ENCODE peak calls at places on chromosomes 13 and 19, in nine cellular contexts. L is neural progenitor cell; N is Karpas-422; V is cardiac muscle cell; T is NCI-H460; Y is DMS 273 treated with DMSO at 0.1 percent for 48 hours; O is left colon; Q is stimulated activated CD4-positive, alpha-beta T cell treated with anti-CD3 and anti-CD28 coated beads, Interleukin-2, amount 100 ng/mL, for 24 hours; C is fibroblast of pulmonary artery. W is an unnamed sample.

GRCh38 chr13:39102981-39103490 is 64.8 kb downstream of the NHLRC3 start:
- DNase-seq in L (no peak), N (peak), V (no peak), T (no peak), Y (no peak), O (no peak), Q (no peak), C (no peak), W (no peak)

GRCh38 chr19:5093297-5093858 is 124.5 kb downstream of the KDM4B start:
- DNase-seq in L (peak), N (no peak), V (no peak), T (no peak), Y (peak), O (no peak), Q (no peak), C (no peak), W (no peak)

GRCh38 chr19:27920774-27921173 is 1292.2 kb downstream of the UQCRFS1 start:
- DNase-seq in L (no peak), N (no peak), V (no peak), T (no peak), Y (no peak), O (no peak), Q (no peak), C (no peak), W (no peak)

GRCh38 chr13:93450761-93451160 is 224.2 kb downstream of the GPC6 start:
- DNase-seq in L (no peak), N (no peak), V (no peak), T (no peak), Y (no peak), O (no peak), Q (no peak), C (no peak), W (no peak)

GRCh38 chr13:97369269-97369893 is 64.6 kb upstream of the RAP2A start:
- DNase-seq in L (no peak), N (no peak), V (no peak), T (no peak), Y (no peak), O (no peak), Q (no peak), C (no peak), W (no peak)

GRCh38 chr13:79781829-79782540 is 301.0 kb downstream of the NDFIP2 start:
- DNase-seq in L (no peak), N (no peak), V (no peak), T (no peak), Y (no peak), O (no peak), Q (no peak), C (no peak), W (no peak)

GRCh38 chr19:47310819-47311218 is 1.2 kb downstream of the C5AR1 start:
- DNase-seq in L (no peak), N (no peak), V (no peak), T (peak), Y (no peak), O (peak), Q (no peak), C (peak), W (no peak)

GRCh38 chr19:12133069-12133468 is 7.1 kb downstream of the ZNF20 start:
- DNase-seq in L (no peak), N (no peak), V (no peak), T (no peak), Y (no peak), O (no peak), Q (no peak), C (no peak), W (no peak)

GRCh38 chr19:17796838-17797168 is 1.9 kb downstream of the B3GNT3 start:
- DNase-seq in L (peak), N (no peak), V (no peak), T (no peak), Y (no peak), O (no peak), Q (no peak), C (no peak), W (no peak)

GRCh38 chr19:10760268-10760944 is 42.5 kb downstream of the DNM2 start:
- DNase-seq in L (no peak), N (no peak), V (peak), T (no peak), Y (no peak), O (no peak), Q (peak), C (no peak), W (no peak)

GRCh38 chr13:99626461-99627082 is 125.3 kb downstream of the TM9SF2 start:
- DNase-seq in L (peak), N (no peak), V (no peak), T (no peak), Y (no peak), O (no peak), Q (no peak), C (peak), W (no peak)

GRCh38 chr13:112734696-112735547 is 45.1 kb downstream of the ATP11A start:
- DNase-seq in L (no peak), N (no peak), V (no peak), T (no peak), Y (no peak), O (no peak), Q (no peak), C (no peak), W (no peak)

GRCh38 chr13:42660367-42660965 is 86.5 kb downstream of the TNFSF11 start:
- DNase-seq in L (no peak), N (peak), V (no peak), T (peak), Y (no peak), O (no peak), Q (no peak), C (peak), W (peak)

GRCh38 chr19:47628058-47628771 is 19.3 kb downstream of the BICRA start:
- DNase-seq in L (no peak), N (no peak), V (no peak), T (no peak), Y (no peak), O (no peak), Q (no peak), C (no peak), W (no peak)

GRCh38 chr19:7670790-7671189 is 1.9 kb downstream of the RETN start:
- DNase-seq in L (no peak), N (no peak), V (no peak), T (no peak), Y (no peak), O (no peak), Q (no peak), C (no peak), W (no peak)

GRCh38 chr19:29771708-29772415 is 39.9 kb upstream of the CCNE1 start:
- DNase-seq in L (peak), N (peak), V (peak), T (peak), Y (no peak), O (peak), Q (peak), C (peak), W (peak)

GRCh38 chr19:30052122-30053075 is 110.4 kb downstream of the URI1 start:
- DNase-seq in L (no peak), N (no peak), V (no peak), T (no peak), Y (no peak), O (no peak), Q (no peak), C (no peak), W (no peak)

GRCh38 chr13:113607056-113607455 is 22.5 kb downstream of the TFDP1 start:
- DNase-seq in L (no peak), N (no peak), V (no peak), T (no peak), Y (no peak), O (no peak), Q (no peak), C (no peak), W (no peak)

GRCh38 chr19:1361601-1362384 is 21.9 kb upstream of the NDUFS7 start:
- DNase-seq in L (peak), N (no peak), V (no peak), T (peak), Y (no peak), O (no peak), Q (no peak), C (peak), W (no peak)

GRCh38 chr13:26457212-26457611 is 100.3 kb upstream of the WASF3 start:
- DNase-seq in L (no peak), N (no peak), V (no peak), T (no peak), Y (no peak), O (no peak), Q (no peak), C (no peak), W (peak)

GRCh38 chr13:66537417-66537816 is 692.7 kb downstream of the PCDH9 start:
- DNase-seq in L (no peak), N (no peak), V (no peak), T (no peak), Y (no peak), O (no peak), Q (no peak), C (no peak), W (no peak)

GRCh38 chr19:11261902-11262839 is at the start of gene DOCK6:
- DNase-seq in L (peak), N (peak), V (peak), T (no peak), Y (no peak), O (peak), Q (peak), C (no peak), W (no peak)

GRCh38 chr19:36771275-36772231 is 1.1 kb downstream of the ZNF850 start:
- DNase-seq in L (peak), N (no peak), V (peak), T (no peak), Y (peak), O (peak), Q (peak), C (peak), W (no peak)

GRCh38 chr13:93466502-93467036 is 240.0 kb downstream of the GPC6 start:
- DNase-seq in L (no peak), N (no peak), V (no peak), T (no peak), Y (no peak), O (no peak), Q (no peak), C (peak), W (no peak)

GRCh38 chr13:32720026-32720425 is 133.8 kb downstream of the PDS5B start:
- DNase-seq in L (no peak), N (no peak), V (no peak), T (no peak), Y (no peak), O (no peak), Q (no peak), C (peak), W (no peak)

GRCh38 chr19:50050406-50051223 is 24.8 kb downstream of the ZNF473 start:
- DNase-seq in L (peak), N (peak), V (peak), T (peak), Y (peak), O (peak), Q (peak), C (peak), W (peak)

GRCh38 chr19:32330149-32330548 is 15.3 kb upstream of the ZNF507 start:
- DNase-seq in L (no peak), N (no peak), V (peak), T (no peak), Y (no peak), O (no peak), Q (no peak), C (peak), W (no peak)

GRCh38 chr13:24456396-24456795 is 56.2 kb downstream of the PARP4 start:
- DNase-seq in L (no peak), N (no peak), V (no peak), T (no peak), Y (no peak), O (no peak), Q (no peak), C (no peak), W (no peak)

GRCh38 chr13:21371011-21371410 is 88.1 kb downstream of the ZDHHC20 start:
- DNase-seq in L (no peak), N (peak), V (no peak), T (no peak), Y (no peak), O (no peak), Q (no peak), C (peak), W (no peak)

GRCh38 chr13:48258002-48258401 is 25.0 kb downstream of the ITM2B start:
- DNase-seq in L (no peak), N (no peak), V (no peak), T (no peak), Y (no peak), O (no peak), Q (no peak), C (no peak), W (peak)

GRCh38 chr19:41993612-41994483 is at the start of gene ATP1A3:
- DNase-seq in L (peak), N (peak), V (peak), T (peak), Y (peak), O (peak), Q (peak), C (peak), W (peak)

GRCh38 chr13:24066405-24067292 is 93.9 kb upstream of the SPATA13 start:
- DNase-seq in L (no peak), N (no peak), V (no peak), T (no peak), Y (no peak), O (no peak), Q (no peak), C (no peak), W (peak)

GRCh38 chr13:59641758-59642157 is 522.0 kb downstream of the DIAPH3 start:
- DNase-seq in L (no peak), N (peak), V (no peak), T (no peak), Y (peak), O (no peak), Q (no peak), C (peak), W (no peak)

GRCh38 chr13:48493076-48493765 is 39.7 kb downstream of the RCBTB2 start:
- DNase-seq in L (no peak), N (peak), V (no peak), T (no peak), Y (no peak), O (no peak), Q (no peak), C (peak), W (no peak)

W was measured in HT-29.